ENCODE peak calls at places on chromosomes 5 and 9, in ten cellular contexts. C, I, J, V, Y, E, U, Z, L and H are unnamed samples.
A peak's percentile ranks its signal among the peaks of the same experiment; 100 is the strongest.

GRCh38 chr5:102295534-102296228 is 403 bp downstream of the SLCO4C1 start:
- DNase-seq in C (no peak), J (no peak), I (no peak), Z (peak; percentile 17), V (no peak), U (peak; percentile 24), Y (no peak), E (no peak), L (peak; percentile 10), H (no peak)

GRCh38 chr9:26012797-26013594 is 334.8 kb upstream of the TUSC1 start:
- DNase-seq in E (no peak), Z (no peak), C (no peak), V (no peak), J (no peak), I (no peak), L (no peak), U (no peak), Y (peak; percentile 59), H (no peak)

GRCh38 chr9:1100945-1101344 is 50.8 kb downstream of the DMRT2 start:
- DNase-seq in C (no peak), U (peak; percentile 64), E (no peak), Y (no peak), V (no peak), J (no peak), I (no peak), Z (peak; percentile 70), L (peak; percentile 41), H (peak; percentile 1)

GRCh38 chr5:58937031-58937681 is 354.3 kb downstream of the RAB3C start:
- DNase-seq in C (no peak), Y (no peak), L (no peak), I (no peak), J (no peak), Z (no peak), V (no peak), U (no peak), E (no peak), H (no peak)

GRCh38 chr9:123321874-123322770 is 33.9 kb upstream of the CRB2 start:
- DNase-seq in L (no peak), U (no peak), C (no peak), Z (no peak), J (no peak), I (no peak), Y (no peak), E (no peak), V (no peak), H (peak; percentile 6)

GRCh38 chr5:159712672-159713071 is 203.6 kb upstream of the ADRA1B start:
- DNase-seq in V (no peak), J (no peak), I (no peak), Z (no peak), C (no peak), U (no peak), Y (no peak), L (no peak), E (no peak), H (no peak)

GRCh38 chr9:70601000-70601929 is 186.8 kb upstream of the KLF9 start:
- DNase-seq in L (peak; percentile 97), J (peak; percentile 90), Y (peak; percentile 97), I (no peak), C (peak; percentile 96), Z (no peak), E (peak; percentile 93), V (peak; percentile 100), U (no peak), H (no peak)

GRCh38 chr5:145938699-145939531 is 2.5 kb downstream of the SH3RF2 start:
- DNase-seq in Z (no peak), J (no peak), Y (no peak), U (no peak), I (no peak), L (no peak), V (no peak), C (no peak), E (no peak), H (no peak)

GRCh38 chr5:7844901-7845300 is 6.0 kb downstream of the CFAP90 start:
- DNase-seq in C (no peak), U (peak; percentile 43), Z (no peak), Y (no peak), L (no peak), V (no peak), E (no peak), I (no peak), J (no peak), H (no peak)

GRCh38 chr5:61625682-61626620 is 293.9 kb downstream of the ZSWIM6 start:
- DNase-seq in Y (no peak), Z (peak; percentile 70), U (peak; percentile 50), E (peak; percentile 30), L (peak; percentile 84), J (peak; percentile 51), I (no peak), C (no peak), V (no peak), H (peak; percentile 46)

GRCh38 chr5:109485030-109485429 is 75.3 kb upstream of the PJA2 start:
- DNase-seq in V (no peak), L (peak; percentile 71), I (no peak), C (no peak), Z (peak; percentile 50), U (no peak), E (peak; percentile 33), Y (no peak), J (peak; percentile 47), H (no peak)

GRCh38 chr9:3553076-3553765 is 27.4 kb upstream of the RFX3 start:
- DNase-seq in C (no peak), I (no peak), J (no peak), E (no peak), L (no peak), Y (no peak), V (no peak), U (no peak), Z (no peak), H (no peak)

GRCh38 chr5:121962347-121962670 is 534 bp downstream of the SRFBP1 start:
- DNase-seq in L (no peak), V (no peak), E (no peak), C (no peak), J (peak; percentile 42), U (no peak), I (no peak), Y (no peak), Z (no peak), H (no peak)

GRCh38 chr9:27499481-27499880 is 24.6 kb upstream of the IFNK start:
- DNase-seq in E (no peak), V (no peak), C (no peak), L (no peak), I (no peak), Z (no peak), Y (no peak), J (peak; percentile 64), U (peak; percentile 55), H (no peak)

GRCh38 chr9:17185630-17186029 is 50.8 kb downstream of the CNTLN start:
- DNase-seq in I (no peak), L (no peak), E (no peak), Y (no peak), U (no peak), Z (no peak), V (no peak), C (no peak), J (no peak), H (no peak)

GRCh38 chr5:41346609-41347008 is 133.3 kb upstream of the C6 start:
- DNase-seq in Y (no peak), U (peak; percentile 4), C (no peak), J (peak; percentile 3), E (no peak), V (no peak), L (no peak), I (no peak), Z (no peak), H (no peak)
- TF ChIP-seq CTCF in Y (peak; percentile 57), U (no peak), C (no peak), J (no peak), E (no peak), V (peak; percentile 14), L (no peak), I (no peak), Z (no peak), H (no peak)

GRCh38 chr9:126503333-126504085 is 110.2 kb upstream of the LMX1B start:
- DNase-seq in C (peak; percentile 69), E (no peak), I (no peak), J (no peak), V (no peak), L (no peak), U (peak; percentile 22), Y (peak; percentile 25), Z (no peak), H (no peak)

GRCh38 chr9:126504086-126504976 is 109.4 kb upstream of the LMX1B start:
- DNase-seq in E (no peak), Z (no peak), L (no peak), C (peak; percentile 75), J (no peak), V (no peak), Y (no peak), U (no peak), I (no peak), H (no peak)

GRCh38 chr9:126500600-126501382 is 112.9 kb upstream of the LMX1B start:
- DNase-seq in V (no peak), I (peak; percentile 78), E (peak; percentile 46), J (peak; percentile 52), C (peak; percentile 92), U (peak; percentile 80), Z (peak; percentile 90), L (peak; percentile 79), Y (peak; percentile 46), H (peak; percentile 70)

GRCh38 chr9:126501383-126502331 is 112.1 kb upstream of the LMX1B start:
- DNase-seq in L (no peak), U (no peak), C (peak; percentile 66), I (no peak), Y (no peak), Z (no peak), J (no peak), E (no peak), V (no peak), H (no peak)

GRCh38 chr9:126502417-126503332 is 111.1 kb upstream of the LMX1B start:
- DNase-seq in Y (no peak), E (no peak), V (no peak), L (no peak), C (peak; percentile 94), I (no peak), J (no peak), U (no peak), Z (no peak), H (no peak)
- TF ChIP-seq CTCF in Y (no peak), E (no peak), V (no peak), L (no peak), C (peak; percentile 37), I (no peak), J (no peak), U (no peak), Z (no peak), H (no peak)

DNA sequence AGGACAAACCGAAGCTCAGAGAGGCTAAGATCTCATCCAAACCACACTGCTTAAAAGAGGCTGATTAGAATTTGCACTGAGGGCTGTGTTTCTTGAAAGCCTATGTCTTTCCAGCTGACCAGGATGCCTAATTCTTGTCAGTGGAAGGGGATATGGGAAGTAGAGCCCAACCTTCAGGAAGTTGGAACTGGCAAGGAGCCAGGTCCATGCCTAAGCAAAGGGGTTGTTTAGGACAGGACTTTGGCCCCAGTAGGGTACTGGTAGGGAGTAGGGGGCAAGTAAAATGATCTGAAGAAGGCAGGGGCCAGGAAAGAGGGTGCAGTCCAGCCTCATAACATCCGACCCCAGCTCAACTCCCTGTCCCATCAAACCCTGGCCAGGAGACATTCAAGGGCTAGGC is 130.9 kb downstream of the GAS1 start:
- DNase-seq in U (no peak), Y (no peak), C (no peak), L (no peak), V (no peak), J (no peak), Z (no peak), I (no peak), E (no peak), H (no peak)
- TF ChIP-seq CTCF in U (no peak), Y (no peak), C (no peak), L (no peak), V (no peak), J (no peak), Z (no peak), I (no peak), E (no peak), H (no peak)

GRCh38 chr5:5141625-5142527 is 1.7 kb downstream of the ADAMTS16 start:
- DNase-seq in L (no peak), C (no peak), J (peak; percentile 45), E (no peak), V (peak; percentile 14), Z (peak; percentile 52), U (peak; percentile 67), Y (peak; percentile 35), I (no peak), H (peak; percentile 74)
- TF ChIP-seq CTCF in L (peak; percentile 77), C (peak; percentile 96), J (peak; percentile 46), E (peak; percentile 69), V (peak; percentile 59), Z (peak; percentile 93), U (peak; percentile 57), Y (peak; percentile 96), I (peak; percentile 60), H (peak; percentile 88)